ENCODE peak calls at places on chromosomes 16 and 17, in ten cellular contexts. F is iris pigment epithelial cell; W is RWPE2; T is astrocyte of the spinal cord; E is kidney glomerular epithelial cell; H is A549; Z is K562; N is MV-4-11; B is IMR-90; J is stimulated activated CD8-positive, alpha-beta memory T cell treated with anti-CD3 and anti-CD28 coated beads, Interleukin-12 subunit alpha, Interleukin-12 subunit beta, amount 100 ng/mL, for 4 hours. S is an unnamed sample.

GRCh38 chr17:66165537-66166123 is 26.3 kb downstream of the CEP112 start:
- DNase-seq in E (peak), N (no peak), T (peak), F (peak), H (peak), Z (peak), B (peak), W (no peak), J (no peak), S (peak)

GRCh38 chr17:75048396-75048933 is 1.4 kb downstream of the KCTD2 start:
- DNase-seq in N (peak), J (no peak), F (no peak), B (peak), W (no peak), T (no peak), E (no peak), Z (no peak), H (no peak), S (no peak)

GRCh38 chr17:35447494-35447893 is 1.1 kb downstream of the SLFN13 start:
- DNase-seq in F (no peak), H (no peak), T (no peak), E (no peak), J (no peak), Z (no peak), W (no peak), B (no peak), N (no peak), S (no peak)

GRCh38 chr16:81752225-81752875 is 26.7 kb upstream of the PLCG2 start:
- DNase-seq in W (no peak), T (no peak), H (no peak), Z (peak), F (peak), J (no peak), E (no peak), B (no peak), N (peak), S (no peak)

GRCh38 chr17:33086878-33087277 is 95.2 kb downstream of the SPACA3 start:
- DNase-seq in B (no peak), T (no peak), W (no peak), F (no peak), N (no peak), Z (no peak), H (no peak), J (no peak), E (no peak), S (no peak)

GRCh38 chr17:41415833-41416335 is 8.5 kb downstream of the KRT37 start:
- DNase-seq in H (no peak), T (peak), F (peak), E (peak), W (no peak), B (peak), N (no peak), J (no peak), Z (no peak), S (peak)

GRCh38 chr17:77542551-77543490 is 402.1 kb downstream of the SEC14L1 start:
- DNase-seq in Z (peak), J (peak), F (peak), H (peak), N (peak), B (peak), E (peak), T (peak), W (peak), S (peak)

GRCh38 chr16:27712251-27712711 is 162.3 kb downstream of the KATNIP start:
- DNase-seq in W (no peak), H (no peak), Z (no peak), J (no peak), T (no peak), N (no peak), F (no peak), E (no peak), B (no peak), S (no peak)